ENCODE peak calls at places on chromosomes 7 and 10, in five cellular contexts. R is left lung; S is testis; F is stimulated activated CD4-positive, alpha-beta T cell treated with anti-CD3 and anti-CD28 coated beads, Interleukin-1b, Interleukin-23, amount 100 ng/mL, for 4 hours; Z is CD8-positive, alpha-beta T cell. K is an unnamed sample.

GRCh38 chr7:154777023-154777422 is 225.9 kb downstream of the PAXIP1 start:
- DNase-seq in R (no peak), S (no peak), F (no peak), Z (no peak), K (no peak)

GRCh38 chr10:88926484-88927249 is 25.9 kb downstream of the ACTA2 start:
- DNase-seq in R (no peak), S (no peak), F (no peak), Z (no peak), K (no peak)

GRCh38 chr10:1738950-1739349 is 1.6 kb upstream of the ADARB2 start:
- DNase-seq in R (no peak), S (no peak), F (no peak), Z (no peak), K (no peak)

GRCh38 chr7:157685430-157686284 is 348.9 kb downstream of the DNAJB6 start:
- DNase-seq in R (no peak), S (peak; percentile 17), F (no peak), Z (no peak), K (no peak)

GRCh38 chr7:66283003-66283920 is 78.1 kb downstream of the TPST1 start:
- DNase-seq in R (no peak), S (no peak), F (no peak), Z (no peak), K (no peak)

GRCh38 chr7:6558837-6559236 is 7.6 kb upstream of the GRID2IP start:
- DNase-seq in R (no peak), S (peak; percentile 65), F (no peak), Z (peak; percentile 18), K (no peak)

GRCh38 chr10:122279725-122280141 is 8.6 kb downstream of the BTBD16 start:
- DNase-seq in R (no peak), S (peak; percentile 60), F (no peak), Z (no peak), K (no peak)

GRCh38 chr10:12327074-12327473 is 22.3 kb upstream of the CAMK1D start:
- DNase-seq in R (no peak), S (no peak), F (no peak), Z (no peak), K (no peak)

GRCh38 chr7:42227523-42227922 is 9.5 kb downstream of the GLI3 start:
- DNase-seq in R (no peak), S (no peak), F (no peak), Z (no peak), K (no peak)

GRCh38 chr7:41994746-41995110 is 242.3 kb downstream of the GLI3 start:
- DNase-seq in R (no peak), S (no peak), F (no peak), Z (no peak), K (no peak)

GRCh38 chr7:17532861-17533404 is 234.5 kb downstream of the AHR start:
- DNase-seq in R (no peak), S (no peak), F (no peak), Z (no peak), K (no peak)

GRCh38 chr10:33145451-33146188 is 187.6 kb upstream of the ITGB1 start:
- DNase-seq in R (no peak), S (no peak), F (no peak), Z (no peak), K (no peak)

K was measured in naive thymus-derived CD4-positive, alpha-beta T cell.